ENCODE peak calls at places on chromosome X, in ten cellular contexts. One of them, this sample, is unnamed.

GRCh38 chrX:102345916-102346315 is 93.9 kb downstream of the NXF2B start:
- DNase-seq in germinal center: peak; percentile 1
- DNase-seq in effector CD4-positive, alpha-beta T cell: peak; percentile 68
- DNase-seq in anterior cingulate cortex: no peak
- DNase-seq in stimulated activated CD8-positive, alpha-beta memory T cell treated with anti-CD3 and anti-CD28 coated beads, Interleukin-4, amount 100 ng/mL, for 24 hours: peak; percentile 55
- DNase-seq in NCI-H1092 treated with DMSO at 0.1 percent for 48 hours: no peak
- DNase-seq in sciatic nerve: peak; percentile 85
- DNase-seq in left ventricle myocardium superior: peak; percentile 38
- DNase-seq in H7: peak; percentile 57
- DNase-seq in Calu3: peak; percentile 58
- DNase-seq in this sample: peak; percentile 54

GRCh38 chrX:31199051-31199769 is 127.4 kb upstream of the FTHL17 start:
- DNase-seq in left ventricle myocardium superior: no peak
- DNase-seq in NCI-H1092 treated with DMSO at 0.1 percent for 48 hours: no peak
- DNase-seq in anterior cingulate cortex: no peak
- DNase-seq in Calu3: no peak
- DNase-seq in H7: no peak
- DNase-seq in effector CD4-positive, alpha-beta T cell: no peak
- DNase-seq in sciatic nerve: no peak
- DNase-seq in stimulated activated CD8-positive, alpha-beta memory T cell treated with anti-CD3 and anti-CD28 coated beads, Interleukin-4, amount 100 ng/mL, for 24 hours: no peak
- DNase-seq in germinal center: no peak
- DNase-seq in this sample: no peak

GRCh38 chrX:79270401-79270800 is 96.7 kb downstream of the ITM2A start:
- DNase-seq in stimulated activated CD8-positive, alpha-beta memory T cell treated with anti-CD3 and anti-CD28 coated beads, Interleukin-4, amount 100 ng/mL, for 24 hours: peak; percentile 59
- DNase-seq in left ventricle myocardium superior: peak; percentile 39
- DNase-seq in effector CD4-positive, alpha-beta T cell: peak; percentile 64
- DNase-seq in NCI-H1092 treated with DMSO at 0.1 percent for 48 hours: no peak
- DNase-seq in Calu3: peak; percentile 1
- DNase-seq in sciatic nerve: peak; percentile 60
- DNase-seq in anterior cingulate cortex: no peak
- DNase-seq in germinal center: peak; percentile 8
- DNase-seq in H7: peak; percentile 4
- DNase-seq in this sample: no peak

GRCh38 chrX:153902388-153902787 is 2.1 kb upstream of the AVPR2 start:
- DNase-seq in sciatic nerve: peak; percentile 52
- DNase-seq in H7: peak; percentile 40
- DNase-seq in NCI-H1092 treated with DMSO at 0.1 percent for 48 hours: peak; percentile 31
- DNase-seq in left ventricle myocardium superior: no peak
- DNase-seq in effector CD4-positive, alpha-beta T cell: no peak
- DNase-seq in stimulated activated CD8-positive, alpha-beta memory T cell treated with anti-CD3 and anti-CD28 coated beads, Interleukin-4, amount 100 ng/mL, for 24 hours: no peak
- DNase-seq in anterior cingulate cortex: no peak
- DNase-seq in Calu3: no peak
- DNase-seq in germinal center: no peak
- DNase-seq in this sample: no peak

GRCh38 chrX:73267206-73267605 is 52.6 kb upstream of the NAP1L2 start:
- DNase-seq in effector CD4-positive, alpha-beta T cell: no peak
- DNase-seq in H7: no peak
- DNase-seq in stimulated activated CD8-positive, alpha-beta memory T cell treated with anti-CD3 and anti-CD28 coated beads, Interleukin-4, amount 100 ng/mL, for 24 hours: no peak
- DNase-seq in left ventricle myocardium superior: no peak
- DNase-seq in anterior cingulate cortex: no peak
- DNase-seq in Calu3: no peak
- DNase-seq in germinal center: no peak
- DNase-seq in NCI-H1092 treated with DMSO at 0.1 percent for 48 hours: no peak
- DNase-seq in sciatic nerve: no peak
- DNase-seq in this sample: no peak

GRCh38 chrX:47562615-47563243 is 1.7 kb downstream of the ARAF start:
- DNase-seq in NCI-H1092 treated with DMSO at 0.1 percent for 48 hours: no peak
- DNase-seq in sciatic nerve: no peak
- DNase-seq in anterior cingulate cortex: no peak
- DNase-seq in stimulated activated CD8-positive, alpha-beta memory T cell treated with anti-CD3 and anti-CD28 coated beads, Interleukin-4, amount 100 ng/mL, for 24 hours: no peak
- DNase-seq in left ventricle myocardium superior: no peak
- DNase-seq in effector CD4-positive, alpha-beta T cell: no peak
- DNase-seq in germinal center: no peak
- DNase-seq in H7: peak; percentile 52
- DNase-seq in Calu3: no peak
- DNase-seq in this sample: no peak

GRCh38 chrX:130975947-130976346 is 72.9 kb upstream of the ENOX2 start:
- DNase-seq in left ventricle myocardium superior: no peak
- DNase-seq in anterior cingulate cortex: no peak
- DNase-seq in sciatic nerve: no peak
- DNase-seq in germinal center: peak; percentile 3
- DNase-seq in stimulated activated CD8-positive, alpha-beta memory T cell treated with anti-CD3 and anti-CD28 coated beads, Interleukin-4, amount 100 ng/mL, for 24 hours: no peak
- DNase-seq in effector CD4-positive, alpha-beta T cell: peak; percentile 4
- DNase-seq in NCI-H1092 treated with DMSO at 0.1 percent for 48 hours: peak; percentile 34
- DNase-seq in Calu3: peak; percentile 35
- DNase-seq in H7: peak; percentile 12
- DNase-seq in this sample: peak; percentile 18

GRCh38 chrX:54076903-54077302 is 32.6 kb upstream of the PHF8 start:
- DNase-seq in germinal center: no peak
- DNase-seq in sciatic nerve: no peak
- DNase-seq in H7: no peak
- DNase-seq in stimulated activated CD8-positive, alpha-beta memory T cell treated with anti-CD3 and anti-CD28 coated beads, Interleukin-4, amount 100 ng/mL, for 24 hours: no peak
- DNase-seq in anterior cingulate cortex: no peak
- DNase-seq in NCI-H1092 treated with DMSO at 0.1 percent for 48 hours: no peak
- DNase-seq in effector CD4-positive, alpha-beta T cell: no peak
- DNase-seq in left ventricle myocardium superior: no peak
- DNase-seq in Calu3: no peak
- DNase-seq in this sample: no peak

GRCh38 chrX:110734894-110735541 is 60.6 kb downstream of the CHRDL1 start:
- DNase-seq in H7: peak; percentile 33
- DNase-seq in Calu3: no peak
- DNase-seq in NCI-H1092 treated with DMSO at 0.1 percent for 48 hours: no peak
- DNase-seq in effector CD4-positive, alpha-beta T cell: no peak
- DNase-seq in stimulated activated CD8-positive, alpha-beta memory T cell treated with anti-CD3 and anti-CD28 coated beads, Interleukin-4, amount 100 ng/mL, for 24 hours: no peak
- DNase-seq in anterior cingulate cortex: no peak
- DNase-seq in left ventricle myocardium superior: no peak
- DNase-seq in germinal center: no peak
- DNase-seq in sciatic nerve: no peak
- DNase-seq in this sample: no peak

GRCh38 chrX:120690344-120690743 is 60.5 kb upstream of the C1GALT1C1 start:
- DNase-seq in effector CD4-positive, alpha-beta T cell: no peak
- DNase-seq in germinal center: no peak
- DNase-seq in anterior cingulate cortex: no peak
- DNase-seq in Calu3: no peak
- DNase-seq in stimulated activated CD8-positive, alpha-beta memory T cell treated with anti-CD3 and anti-CD28 coated beads, Interleukin-4, amount 100 ng/mL, for 24 hours: no peak
- DNase-seq in sciatic nerve: no peak
- DNase-seq in NCI-H1092 treated with DMSO at 0.1 percent for 48 hours: no peak
- DNase-seq in left ventricle myocardium superior: no peak
- DNase-seq in H7: no peak
- DNase-seq in this sample: no peak

GRCh38 chrX:32985544-32985943 is 225.8 kb downstream of the DMD start:
- DNase-seq in H7: no peak
- DNase-seq in stimulated activated CD8-positive, alpha-beta memory T cell treated with anti-CD3 and anti-CD28 coated beads, Interleukin-4, amount 100 ng/mL, for 24 hours: no peak
- DNase-seq in anterior cingulate cortex: no peak
- DNase-seq in germinal center: no peak
- DNase-seq in left ventricle myocardium superior: no peak
- DNase-seq in sciatic nerve: no peak
- DNase-seq in NCI-H1092 treated with DMSO at 0.1 percent for 48 hours: no peak
- DNase-seq in effector CD4-positive, alpha-beta T cell: no peak
- DNase-seq in Calu3: no peak
- DNase-seq in this sample: no peak

GRCh38 chrX:437636-438390 is 51.1 kb upstream of the PPP2R3B start:
- DNase-seq in H7: peak; percentile 56
- DNase-seq in Calu3: no peak
- DNase-seq in stimulated activated CD8-positive, alpha-beta memory T cell treated with anti-CD3 and anti-CD28 coated beads, Interleukin-4, amount 100 ng/mL, for 24 hours: no peak
- DNase-seq in effector CD4-positive, alpha-beta T cell: no peak
- DNase-seq in left ventricle myocardium superior: no peak
- DNase-seq in anterior cingulate cortex: no peak
- DNase-seq in NCI-H1092 treated with DMSO at 0.1 percent for 48 hours: peak; percentile 4
- DNase-seq in germinal center: no peak
- DNase-seq in sciatic nerve: no peak
- DNase-seq in this sample: peak; percentile 49

GRCh38 chrX:9610774-9611392 is 146.0 kb downstream of the TBL1X start:
- DNase-seq in germinal center: no peak
- DNase-seq in H7: no peak
- DNase-seq in stimulated activated CD8-positive, alpha-beta memory T cell treated with anti-CD3 and anti-CD28 coated beads, Interleukin-4, amount 100 ng/mL, for 24 hours: no peak
- DNase-seq in effector CD4-positive, alpha-beta T cell: no peak
- DNase-seq in Calu3: no peak
- DNase-seq in left ventricle myocardium superior: no peak
- DNase-seq in sciatic nerve: no peak
- DNase-seq in anterior cingulate cortex: no peak
- DNase-seq in NCI-H1092 treated with DMSO at 0.1 percent for 48 hours: peak; percentile 54
- DNase-seq in this sample: no peak

GRCh38 chrX:39903343-39903742 is 194.4 kb downstream of the BCOR start:
- DNase-seq in stimulated activated CD8-positive, alpha-beta memory T cell treated with anti-CD3 and anti-CD28 coated beads, Interleukin-4, amount 100 ng/mL, for 24 hours: no peak
- DNase-seq in anterior cingulate cortex: no peak
- DNase-seq in germinal center: no peak
- DNase-seq in Calu3: no peak
- DNase-seq in sciatic nerve: no peak
- DNase-seq in NCI-H1092 treated with DMSO at 0.1 percent for 48 hours: no peak
- DNase-seq in left ventricle myocardium superior: no peak
- DNase-seq in H7: no peak
- DNase-seq in effector CD4-positive, alpha-beta T cell: no peak
- DNase-seq in this sample: no peak

GRCh38 chrX:123906557-123907316 is 46.9 kb downstream of the XIAP start:
- DNase-seq in H7: no peak
- DNase-seq in stimulated activated CD8-positive, alpha-beta memory T cell treated with anti-CD3 and anti-CD28 coated beads, Interleukin-4, amount 100 ng/mL, for 24 hours: no peak
- DNase-seq in anterior cingulate cortex: no peak
- DNase-seq in sciatic nerve: no peak
- DNase-seq in effector CD4-positive, alpha-beta T cell: no peak
- DNase-seq in germinal center: no peak
- DNase-seq in NCI-H1092 treated with DMSO at 0.1 percent for 48 hours: no peak
- DNase-seq in Calu3: no peak
- DNase-seq in left ventricle myocardium superior: no peak
- DNase-seq in this sample: no peak

GRCh38 chrX:21655901-21656586 is 2.1 kb downstream of the KLHL34 start:
- DNase-seq in left ventricle myocardium superior: peak; percentile 25
- DNase-seq in stimulated activated CD8-positive, alpha-beta memory T cell treated with anti-CD3 and anti-CD28 coated beads, Interleukin-4, amount 100 ng/mL, for 24 hours: no peak
- DNase-seq in sciatic nerve: no peak
- DNase-seq in Calu3: no peak
- DNase-seq in NCI-H1092 treated with DMSO at 0.1 percent for 48 hours: no peak
- DNase-seq in anterior cingulate cortex: no peak
- DNase-seq in effector CD4-positive, alpha-beta T cell: no peak
- DNase-seq in H7: peak; percentile 41
- DNase-seq in germinal center: no peak
- DNase-seq in this sample: peak; percentile 48

GRCh38 chrX:113315927-113316326 is 475.3 kb upstream of the AMOT start:
- DNase-seq in stimulated activated CD8-positive, alpha-beta memory T cell treated with anti-CD3 and anti-CD28 coated beads, Interleukin-4, amount 100 ng/mL, for 24 hours: no peak
- DNase-seq in left ventricle myocardium superior: no peak
- DNase-seq in germinal center: no peak
- DNase-seq in effector CD4-positive, alpha-beta T cell: no peak
- DNase-seq in anterior cingulate cortex: no peak
- DNase-seq in NCI-H1092 treated with DMSO at 0.1 percent for 48 hours: no peak
- DNase-seq in Calu3: no peak
- DNase-seq in sciatic nerve: no peak
- DNase-seq in H7: no peak
- DNase-seq in this sample: no peak

GRCh38 chrX:121122332-121122731 is 74.9 kb downstream of the GLUD2 start:
- DNase-seq in stimulated activated CD8-positive, alpha-beta memory T cell treated with anti-CD3 and anti-CD28 coated beads, Interleukin-4, amount 100 ng/mL, for 24 hours: no peak
- DNase-seq in H7: no peak
- DNase-seq in Calu3: no peak
- DNase-seq in left ventricle myocardium superior: no peak
- DNase-seq in anterior cingulate cortex: no peak
- DNase-seq in NCI-H1092 treated with DMSO at 0.1 percent for 48 hours: no peak
- DNase-seq in effector CD4-positive, alpha-beta T cell: no peak
- DNase-seq in sciatic nerve: no peak
- DNase-seq in germinal center: no peak
- DNase-seq in this sample: no peak

GRCh38 chrX:9847071-9847470 is 60.8 kb downstream of the SHROOM2 start:
- DNase-seq in NCI-H1092 treated with DMSO at 0.1 percent for 48 hours: no peak
- DNase-seq in anterior cingulate cortex: no peak
- DNase-seq in sciatic nerve: no peak
- DNase-seq in Calu3: peak; percentile 49
- DNase-seq in germinal center: no peak
- DNase-seq in left ventricle myocardium superior: no peak
- DNase-seq in stimulated activated CD8-positive, alpha-beta memory T cell treated with anti-CD3 and anti-CD28 coated beads, Interleukin-4, amount 100 ng/mL, for 24 hours: no peak
- DNase-seq in effector CD4-positive, alpha-beta T cell: no peak
- DNase-seq in H7: no peak
- DNase-seq in this sample: no peak

GRCh38 chrX:39714471-39714870 is 383.3 kb downstream of the BCOR start:
- DNase-seq in effector CD4-positive, alpha-beta T cell: no peak
- DNase-seq in anterior cingulate cortex: no peak
- DNase-seq in NCI-H1092 treated with DMSO at 0.1 percent for 48 hours: no peak
- DNase-seq in H7: no peak
- DNase-seq in left ventricle myocardium superior: no peak
- DNase-seq in sciatic nerve: no peak
- DNase-seq in stimulated activated CD8-positive, alpha-beta memory T cell treated with anti-CD3 and anti-CD28 coated beads, Interleukin-4, amount 100 ng/mL, for 24 hours: no peak
- DNase-seq in Calu3: no peak
- DNase-seq in germinal center: no peak
- DNase-seq in this sample: no peak

GRCh38 chrX:47749185-47749967 is 87.3 kb upstream of the ZNF81 start:
- DNase-seq in NCI-H1092 treated with DMSO at 0.1 percent for 48 hours: no peak
- DNase-seq in effector CD4-positive, alpha-beta T cell: no peak
- DNase-seq in germinal center: no peak
- DNase-seq in H7: no peak
- DNase-seq in sciatic nerve: no peak
- DNase-seq in Calu3: no peak
- DNase-seq in left ventricle myocardium superior: no peak
- DNase-seq in anterior cingulate cortex: no peak
- DNase-seq in stimulated activated CD8-positive, alpha-beta memory T cell treated with anti-CD3 and anti-CD28 coated beads, Interleukin-4, amount 100 ng/mL, for 24 hours: no peak
- DNase-seq in this sample: no peak

GRCh38 chrX:115322375-115322774 is 32.9 kb downstream of the LUZP4 start:
- DNase-seq in germinal center: no peak
- DNase-seq in sciatic nerve: no peak
- DNase-seq in Calu3: no peak
- DNase-seq in anterior cingulate cortex: no peak
- DNase-seq in left ventricle myocardium superior: no peak
- DNase-seq in H7: no peak
- DNase-seq in effector CD4-positive, alpha-beta T cell: no peak
- DNase-seq in NCI-H1092 treated with DMSO at 0.1 percent for 48 hours: no peak
- DNase-seq in stimulated activated CD8-positive, alpha-beta memory T cell treated with anti-CD3 and anti-CD28 coated beads, Interleukin-4, amount 100 ng/mL, for 24 hours: no peak
- DNase-seq in this sample: no peak

GRCh38 chrX:15468036-15468435 is 25.1 kb downstream of the PIR start:
- DNase-seq in NCI-H1092 treated with DMSO at 0.1 percent for 48 hours: peak; percentile 21
- DNase-seq in stimulated activated CD8-positive, alpha-beta memory T cell treated with anti-CD3 and anti-CD28 coated beads, Interleukin-4, amount 100 ng/mL, for 24 hours: no peak
- DNase-seq in germinal center: no peak
- DNase-seq in left ventricle myocardium superior: no peak
- DNase-seq in Calu3: no peak
- DNase-seq in anterior cingulate cortex: no peak
- DNase-seq in sciatic nerve: no peak
- DNase-seq in effector CD4-positive, alpha-beta T cell: no peak
- DNase-seq in H7: peak; percentile 25
- DNase-seq in this sample: peak; percentile 49

GRCh38 chrX:96314974-96315373 is 369.7 kb upstream of the DIAPH2 start:
- DNase-seq in sciatic nerve: no peak
- DNase-seq in germinal center: no peak
- DNase-seq in left ventricle myocardium superior: no peak
- DNase-seq in stimulated activated CD8-positive, alpha-beta memory T cell treated with anti-CD3 and anti-CD28 coated beads, Interleukin-4, amount 100 ng/mL, for 24 hours: no peak
- DNase-seq in anterior cingulate cortex: no peak
- DNase-seq in NCI-H1092 treated with DMSO at 0.1 percent for 48 hours: no peak
- DNase-seq in Calu3: peak; percentile 1
- DNase-seq in H7: no peak
- DNase-seq in effector CD4-positive, alpha-beta T cell: no peak
- DNase-seq in this sample: no peak

GRCh38 chrX:2351999-2352995 is 148.5 kb downstream of the DHRSX start:
- DNase-seq in Calu3: no peak
- DNase-seq in germinal center: no peak
- DNase-seq in effector CD4-positive, alpha-beta T cell: no peak
- DNase-seq in H7: no peak
- DNase-seq in left ventricle myocardium superior: no peak
- DNase-seq in NCI-H1092 treated with DMSO at 0.1 percent for 48 hours: no peak
- DNase-seq in anterior cingulate cortex: no peak
- DNase-seq in sciatic nerve: no peak
- DNase-seq in stimulated activated CD8-positive, alpha-beta memory T cell treated with anti-CD3 and anti-CD28 coated beads, Interleukin-4, amount 100 ng/mL, for 24 hours: no peak
- DNase-seq in this sample: no peak

GRCh38 chrX:153648358-153649177 is 1.6 kb downstream of the DUSP9 start:
- DNase-seq in anterior cingulate cortex: no peak
- DNase-seq in germinal center: no peak
- DNase-seq in Calu3: no peak
- DNase-seq in NCI-H1092 treated with DMSO at 0.1 percent for 48 hours: no peak
- DNase-seq in effector CD4-positive, alpha-beta T cell: no peak
- DNase-seq in H7: peak; percentile 28
- DNase-seq in left ventricle myocardium superior: no peak
- DNase-seq in sciatic nerve: peak; percentile 34
- DNase-seq in stimulated activated CD8-positive, alpha-beta memory T cell treated with anti-CD3 and anti-CD28 coated beads, Interleukin-4, amount 100 ng/mL, for 24 hours: no peak
- DNase-seq in this sample: no peak

GRCh38 chrX:130893356-130894085 is 9.5 kb downstream of the ENOX2 start:
- DNase-seq in effector CD4-positive, alpha-beta T cell: no peak
- DNase-seq in Calu3: no peak
- DNase-seq in stimulated activated CD8-positive, alpha-beta memory T cell treated with anti-CD3 and anti-CD28 coated beads, Interleukin-4, amount 100 ng/mL, for 24 hours: no peak
- DNase-seq in NCI-H1092 treated with DMSO at 0.1 percent for 48 hours: no peak
- DNase-seq in H7: no peak
- DNase-seq in left ventricle myocardium superior: no peak
- DNase-seq in germinal center: no peak
- DNase-seq in anterior cingulate cortex: no peak
- DNase-seq in sciatic nerve: no peak
- DNase-seq in this sample: no peak

GRCh38 chrX:134732676-134733075 is 74.4 kb upstream of the PLAC1 start:
- DNase-seq in germinal center: no peak
- DNase-seq in sciatic nerve: no peak
- DNase-seq in anterior cingulate cortex: no peak
- DNase-seq in left ventricle myocardium superior: no peak
- DNase-seq in stimulated activated CD8-positive, alpha-beta memory T cell treated with anti-CD3 and anti-CD28 coated beads, Interleukin-4, amount 100 ng/mL, for 24 hours: no peak
- DNase-seq in NCI-H1092 treated with DMSO at 0.1 percent for 48 hours: no peak
- DNase-seq in H7: no peak
- DNase-seq in Calu3: no peak
- DNase-seq in effector CD4-positive, alpha-beta T cell: no peak
- DNase-seq in this sample: no peak

This sample was measured in retina.